ENCODE peak calls at places on chromosomes 5 and 9, in four cellular contexts. Q is left ventricle myocardium superior, X is neural progenitor cell, V is AG20443. T is an unnamed sample.

GRCh38 chr5:77915346-77915745 is 139.2 kb upstream of the TBCA start:
- DNase-seq in X (no peak), Q (no peak), V (no peak), T (no peak)

GRCh38 chr5:110258460-110258859 is 468.0 kb downstream of the TMEM232 start:
- DNase-seq in X (peak), Q (no peak), V (peak), T (peak)

GRCh38 chr9:27089706-27090105 is 19.3 kb upstream of the TEK start:
- DNase-seq in Q (no peak), X (no peak), V (no peak), T (no peak)

GRCh38 chr5:60395712-60396329 is 304.1 kb downstream of the DEPDC1B start:
- DNase-seq in Q (no peak), X (peak), V (no peak), T (no peak)

GRCh38 chr9:110847661-110848060 is 179.1 kb downstream of the MUSK start:
- DNase-seq in Q (no peak), X (no peak), V (no peak), T (no peak)

GRCh38 chr5:8396756-8397155 is 527.8 kb downstream of the MTRR start:
- DNase-seq in Q (no peak), X (no peak), V (no peak), T (no peak)

GRCh38 chr9:129910628-129911567 is 75.6 kb downstream of the USP20 start:
- DNase-seq in Q (no peak), V (peak), X (no peak), T (no peak)

GRCh38 chr5:32071351-32071944 is 102.7 kb downstream of the GOLPH3 start:
- DNase-seq in X (no peak), V (no peak), Q (no peak), T (peak)

GRCh38 chr5:138632900-138633489 is 57.8 kb upstream of the HSPA9 start:
- DNase-seq in X (peak), V (peak), Q (peak), T (peak)

GRCh38 chr5:94932259-94932658 is 313.8 kb downstream of the SLF1 start:
- DNase-seq in X (no peak), V (no peak), Q (no peak), T (no peak)

GRCh38 chr5:109708813-109709212 is 19.1 kb downstream of the MAN2A1 start:
- DNase-seq in Q (no peak), X (no peak), V (no peak), T (no peak)

GRCh38 chr5:115379622-115380344 is 83.3 kb upstream of the CCDC112 start:
- DNase-seq in X (no peak), Q (no peak), V (no peak), T (no peak)

GRCh38 chr9:106752581-106752980 is 110.4 kb upstream of the ZNF462 start:
- DNase-seq in Q (no peak), X (no peak), V (no peak), T (no peak)